ENCODE peak calls at places on chromosomes 7 and 10, in five cellular contexts. P, L, C, R and H are unnamed samples.

GRCh38 chr7:140060788-140061606 is 1.8 kb downstream of the PARP12 start:
- DNase-seq in C (no peak), L (no peak), R (no peak), P (peak; percentile 64), H (peak; percentile 80)

GRCh38 chr10:116772901-116773300 is 30.5 kb upstream of the HSPA12A start:
- DNase-seq in C (no peak), R (no peak), P (no peak), L (no peak), H (no peak)

GRCh38 chr7:118862733-118863132 is 638.2 kb downstream of the ANKRD7 start:
- DNase-seq in C (no peak), L (no peak), P (no peak), R (no peak), H (no peak)

GRCh38 chr7:92835851-92836488 is 403 bp downstream of the CDK6 start:
- DNase-seq in R (peak; percentile 76), P (peak; percentile 22), L (no peak), C (peak; percentile 67), H (peak; percentile 62)

GRCh38 chr7:65983965-65984654 is 2.1 kb upstream of the GUSB start:
- DNase-seq in L (no peak), C (peak; percentile 53), P (no peak), R (no peak), H (no peak)

GRCh38 chr10:52729259-52730104 is 43.1 kb downstream of the MBL2 start:
- DNase-seq in C (no peak), R (no peak), P (no peak), L (peak; percentile 21), H (no peak)

GRCh38 chr7:150941351-150941982 is 36.7 kb downstream of the KCNH2 start:
- DNase-seq in C (peak; percentile 53), P (no peak), R (no peak), L (no peak), H (no peak)

GRCh38 chr10:132532784-132533560 is 4.6 kb upstream of the INPP5A start:
- DNase-seq in L (peak; percentile 79), R (no peak), P (peak; percentile 13), C (no peak), H (no peak)

GRCh38 chr7:130823060-130823459 is 89.1 kb upstream of the KLF14 start:
- DNase-seq in P (no peak), R (no peak), C (no peak), L (no peak), H (no peak)

GRCh38 chr10:52474265-52474664 is 160.2 kb downstream of the DKK1 start:
- DNase-seq in L (no peak), C (no peak), P (no peak), R (no peak), H (no peak)

GRCh38 chr10:33377658-33378025 is 43.2 kb upstream of the NRP1 start:
- DNase-seq in L (peak; percentile 10), C (no peak), R (no peak), P (no peak), H (no peak)

GRCh38 chr7:32259917-32260596 is 189.8 kb upstream of the PDE1C start:
- DNase-seq in P (no peak), L (no peak), C (no peak), R (no peak), H (peak; percentile 10)

GRCh38 chr7:139734395-139734794 is 43.4 kb downstream of the HIPK2 start:
- DNase-seq in R (no peak), C (no peak), L (no peak), P (peak; percentile 42), H (no peak)

GRCh38 chr10:613217-613616 is 76.3 kb downstream of the DIP2C start:
- DNase-seq in P (no peak), R (peak; percentile 63), L (peak; percentile 6), C (peak; percentile 72), H (peak; percentile 68)

GRCh38 chr10:95395947-95396449 is 105.2 kb upstream of the PDLIM1 start:
- DNase-seq in R (no peak), P (no peak), C (peak; percentile 79), L (no peak), H (peak; percentile 30)

GRCh38 chr10:6349846-6350245 is 147.1 kb downstream of the PFKFB3 start:
- DNase-seq in C (no peak), L (no peak), R (no peak), P (no peak), H (no peak)

GRCh38 chr7:157386979-157387800 is 50.4 kb downstream of the DNAJB6 start:
- DNase-seq in R (peak; percentile 95), L (peak; percentile 69), P (peak; percentile 88), C (peak; percentile 80), H (peak; percentile 51)

GRCh38 chr7:100852048-100852872 is at the start of gene SLC12A9:
- DNase-seq in L (peak; percentile 81), P (peak; percentile 90), C (peak; percentile 96), R (peak; percentile 97), H (peak; percentile 93)

GRCh38 chr10:116027355-116027754 is 245.7 kb downstream of the GFRA1 start:
- DNase-seq in L (no peak), R (no peak), P (no peak), C (no peak), H (no peak)

GRCh38 chr10:126686271-126686670 is 15.8 kb upstream of the C10orf90 start:
- DNase-seq in C (no peak), L (no peak), R (no peak), P (no peak), H (no peak)

GRCh38 chr7:125908714-125909113 is 979.1 kb upstream of the POT1 start:
- DNase-seq in L (no peak), R (no peak), P (no peak), C (no peak), H (no peak)

GRCh38 chr10:77164616-77165311 is 472.8 kb downstream of the KCNMA1 start:
- DNase-seq in L (no peak), C (no peak), R (no peak), P (no peak), H (no peak)

GRCh38 chr7:80724249-80724871 is 85.9 kb downstream of the CD36 start:
- DNase-seq in P (no peak), C (no peak), L (no peak), R (no peak), H (no peak)

GRCh38 chr10:16440396-16441105 is 3.7 kb downstream of the PTER start:
- DNase-seq in C (no peak), P (no peak), R (no peak), L (no peak), H (peak; percentile 65)

GRCh38 chr7:604884-605531 is 85.4 kb upstream of the PDGFA start:
- DNase-seq in P (no peak), L (no peak), R (peak; percentile 84), C (peak; percentile 61), H (peak; percentile 48)

GRCh38 chr7:30795161-30795943 is 24.1 kb downstream of the MINDY4 start:
- DNase-seq in P (no peak), C (no peak), R (no peak), L (peak; percentile 3), H (no peak)

GRCh38 chr10:118873738-118874105 is 119.0 kb upstream of the CACUL1 start:
- DNase-seq in P (no peak), R (no peak), C (no peak), L (no peak), H (no peak)

GRCh38 chr7:7399707-7400106 is 136.0 kb downstream of the COL28A1 start:
- DNase-seq in R (no peak), C (no peak), P (no peak), L (no peak), H (no peak)

GRCh38 chr10:75662715-75663114 is 231.3 kb downstream of the LRMDA start:
- DNase-seq in C (no peak), R (no peak), P (peak; percentile 79), L (no peak), H (peak; percentile 20)

GRCh38 chr7:91330378-91331295 is 66.4 kb downstream of the FZD1 start:
- DNase-seq in R (no peak), L (no peak), P (peak; percentile 25), C (no peak), H (no peak)

GRCh38 chr7:15554081-15554480 is 7.7 kb downstream of the AGMO start:
- DNase-seq in C (no peak), R (no peak), P (no peak), L (no peak), H (no peak)

DNA sequence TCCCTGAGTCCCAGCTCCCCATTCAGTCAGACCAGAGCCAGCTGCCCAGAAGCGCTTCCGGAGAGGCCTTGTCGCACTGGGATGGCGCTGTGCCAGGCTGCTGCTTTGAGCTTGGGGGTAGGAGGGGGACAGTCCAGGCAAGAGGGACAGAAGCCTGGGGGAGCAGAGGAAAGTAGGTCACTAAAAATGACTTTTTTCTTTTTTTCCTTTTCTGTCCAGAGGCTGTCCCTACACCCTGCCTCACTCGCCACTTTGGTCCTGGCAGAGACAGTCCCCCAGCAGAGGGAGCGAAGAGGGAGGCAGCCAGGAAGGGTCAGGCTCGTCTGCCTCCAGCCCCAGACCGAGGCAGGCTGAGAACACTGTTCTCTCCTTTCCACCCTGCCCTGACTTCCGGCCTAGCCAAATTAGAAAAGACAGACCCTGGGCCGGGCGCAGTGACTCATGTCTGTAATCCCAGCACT is 15.8 kb upstream of the TRIM8 start:
- DNase-seq in R (peak; percentile 79), P (peak; percentile 64), L (no peak), C (peak; percentile 80), H (no peak)
- H3K4me1 ChIP-seq in R (peaks cover 31% of the 10 kb centered on the region), P (peaks cover 21% of the 10 kb centered on the region), L (peaks cover 74% of the 10 kb centered on the region), C (peaks cover 63% of the 10 kb centered on the region), H (peaks cover 6% of the 10 kb centered on the region)

GRCh38 chr10:129955591-129956284 is 8.3 kb downstream of the EBF3 start:
- DNase-seq in R (no peak), C (no peak), L (no peak), P (no peak), H (no peak)
- TF ChIP-seq CTCF in R (no peak), C (no peak), L (no peak), P (no peak), H (no peak)

GRCh38 chr7:143415696-143416095 is 7.0 kb upstream of the EPHA1 start:
- DNase-seq in C (no peak), R (no peak), P (no peak), L (no peak), H (no peak)
- H3K4me1 ChIP-seq in C (peaks cover 5% of the 10 kb centered on the region), R (no peaks in the 10 kb centered on the region), P (no peaks in the 10 kb centered on the region), L (no peaks in the 10 kb centered on the region), H (no peaks in the 10 kb centered on the region)

GRCh38 chr7:131829911-131830310 is 273.5 kb upstream of the PODXL start:
- DNase-seq in R (no peak), L (no peak), P (no peak), C (no peak), H (peak; percentile 19)
- TF ChIP-seq CTCF in R (no peak), L (no peak), P (no peak), C (no peak), H (no peak)

GRCh38 chr7:44880317-44881018 is 4.9 kb downstream of the PURB start:
- DNase-seq in R (no peak), C (no peak), P (no peak), L (no peak), H (no peak)
- H3K4me1 ChIP-seq in R (peaks cover 51% of the 10 kb centered on the region), C (peaks cover 50% of the 10 kb centered on the region), P (peaks cover 11% of the 10 kb centered on the region), L (peaks cover 15% of the 10 kb centered on the region), H (peaks cover 40% of the 10 kb centered on the region)

GRCh38 chr7:21020667-21021066 is 234.0 kb upstream of the SP8 start:
- DNase-seq in P (no peak), R (no peak), C (no peak), L (no peak), H (no peak)

GRCh38 chr7:21028990-21029337 is 242.3 kb upstream of the SP8 start:
- DNase-seq in R (no peak), L (no peak), C (no peak), P (no peak), H (no peak)

GRCh38 chr7:21028186-21028989 is 241.7 kb upstream of the SP8 start:
- DNase-seq in L (no peak), R (no peak), C (no peak), P (no peak), H (no peak)

GRCh38 chr7:21023841-21024502 is 237.3 kb upstream of the SP8 start:
- DNase-seq in C (no peak), P (no peak), R (no peak), L (no peak), H (no peak)
- TF ChIP-seq CTCF in C (no peak), P (no peak), R (no peak), L (no peak), H (no peak)